ENCODE peak calls at places on chromosomes 2 and 18, in seven cellular contexts. G is tibial nerve, X is A549, B is ovary, H is sigmoid colon, S is H1, D is K562. A is an unnamed sample.

GRCh38 chr2:235017441-235017840 is 65.6 kb downstream of the SH3BP4 start:
- DNase-seq in G (no peak), X (no peak), B (no peak), H (no peak), S (no peak), D (no peak), A (no peak)

GRCh38 chr18:50428531-50429206 is 53.8 kb downstream of the SKA1 start:
- DNase-seq in G (no peak), X (no peak), B (no peak), H (no peak), S (no peak), D (peak), A (no peak)

GRCh38 chr18:9876867-9877654 is 8.7 kb upstream of the TXNDC2 start:
- DNase-seq in G (peak), X (peak), B (peak), H (no peak), S (no peak), D (peak), A (no peak)

GRCh38 chr2:182503886-182504285 is 77.0 kb upstream of the PDE1A start:
- DNase-seq in G (no peak), X (no peak), B (no peak), H (no peak), S (no peak), D (no peak), A (no peak)

GRCh38 chr18:58586886-58587285 is 42.0 kb downstream of the ALPK2 start:
- DNase-seq in G (no peak), X (no peak), B (no peak), H (no peak), S (no peak), D (no peak), A (no peak)

GRCh38 chr18:49161627-49162026 is 210.9 kb upstream of the SMAD7 start:
- DNase-seq in G (no peak), X (no peak), B (no peak), H (no peak), S (no peak), D (no peak), A (no peak)

GRCh38 chr2:85400023-85400422 is 10.1 kb downstream of the CAPG start:
- DNase-seq in G (no peak), X (no peak), B (no peak), H (peak), S (no peak), D (no peak), A (no peak)

GRCh38 chr2:240799183-240799740 is 20.8 kb downstream of the KIF1A start:
- DNase-seq in G (no peak), X (no peak), B (peak), H (no peak), S (no peak), D (no peak), A (no peak)

GRCh38 chr2:85259101-85259590 is 68.6 kb downstream of the TGOLN2 start:
- DNase-seq in G (peak), X (no peak), B (no peak), H (no peak), S (no peak), D (no peak), A (no peak)

GRCh38 chr2:128032092-128032491 is 4.2 kb upstream of the SAP130 start:
- DNase-seq in G (no peak), X (no peak), B (no peak), H (no peak), S (no peak), D (no peak), A (no peak)

GRCh38 chr2:128028668-128029054 is 802 bp upstream of the SAP130 start:
- DNase-seq in G (no peak), X (no peak), B (no peak), H (no peak), S (no peak), D (peak), A (no peak)

GRCh38 chr2:128026422-128027277 is 1.2 kb downstream of the SAP130 start:
- DNase-seq in G (peak), X (no peak), B (no peak), H (no peak), S (no peak), D (no peak), A (peak)

GRCh38 chr2:128027801-128028667 is at the start of gene SAP130:
- DNase-seq in G (peak), X (peak), B (peak), H (peak), S (peak), D (peak), A (peak)

DNA sequence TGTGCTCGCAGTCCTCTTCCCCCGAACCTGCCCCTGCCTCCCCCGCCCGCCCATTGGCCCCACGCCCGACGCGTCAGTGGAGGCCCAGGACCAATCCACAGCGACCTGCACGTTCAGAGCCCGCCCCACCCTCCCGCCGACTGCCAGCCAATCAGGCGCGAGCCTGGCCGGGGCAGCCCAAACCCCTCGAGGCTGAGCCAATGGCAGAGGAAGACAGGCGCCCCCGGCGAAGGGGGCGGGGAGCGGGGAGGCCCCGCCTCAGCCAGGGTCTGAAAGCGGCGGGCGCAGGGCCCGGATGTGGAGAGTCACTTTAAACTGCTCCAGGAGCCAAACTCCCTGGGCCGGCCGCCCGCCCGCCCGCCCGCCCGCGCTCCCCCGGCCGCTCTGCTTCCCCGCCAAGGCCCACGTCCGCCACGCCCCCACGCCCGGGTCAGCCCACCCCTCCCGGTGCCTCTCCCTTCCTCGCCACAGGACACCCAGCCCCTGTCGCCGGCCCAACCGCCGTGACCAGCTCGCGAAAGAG is 520 bp downstream of the SAP130 start:
- DNase-seq in G (peak), X (peak), B (peak), H (peak), S (peak), D (peak), A (peak)
- H3K4me3 ChIP-seq in G (peak), X (peak), B (peak), H (peak), S (peak), D (peak), A (peak)

GRCh38 chr2:160492401-160493226 is 993 bp downstream of the RBMS1 start:
- DNase-seq in G (peak), X (peak), B (peak), H (peak), S (no peak), D (peak), A (peak)

GRCh38 chr2:160490760-160491367 is 2.7 kb downstream of the RBMS1 start:
- DNase-seq in G (no peak), X (no peak), B (no peak), H (no peak), S (no peak), D (no peak), A (no peak)

GRCh38 chr2:160491922-160492371 is 1.7 kb downstream of the RBMS1 start:
- DNase-seq in G (peak), X (no peak), B (no peak), H (no peak), S (no peak), D (no peak), A (no peak)

GRCh38 chr2:160494243-160494642 is 636 bp upstream of the RBMS1 start:
- DNase-seq in G (no peak), X (no peak), B (peak), H (no peak), S (no peak), D (no peak), A (no peak)

GRCh38 chr2:160493227-160494028 is at the start of gene RBMS1:
- DNase-seq in G (no peak), X (peak), B (peak), H (peak), S (no peak), D (no peak), A (peak)
- TF ChIP-seq POLR2A in G (no peak), X (peak), B (no peak), H (no peak), S (no peak), D (no peak), A (no peak)

DNA sequence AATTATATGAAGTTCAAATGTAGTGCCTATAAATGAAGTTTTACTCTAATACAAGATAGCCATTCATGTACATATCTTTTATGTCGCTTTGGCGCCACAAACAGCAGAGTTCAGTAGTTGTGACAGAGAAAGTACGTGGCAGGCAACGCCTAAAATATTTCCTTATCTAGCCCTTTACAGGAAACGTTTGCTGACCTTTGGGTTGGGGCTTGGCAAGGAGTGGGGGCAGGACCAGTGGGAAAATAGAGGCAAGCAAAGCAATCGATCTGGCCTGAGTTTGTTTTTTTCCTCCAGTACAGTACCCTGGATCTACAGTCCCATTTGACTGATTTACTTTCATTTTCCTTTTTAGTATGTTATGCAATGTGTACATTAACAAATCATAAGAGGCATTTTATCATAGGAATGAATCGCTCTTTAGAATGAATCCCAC is 13.1 kb downstream of the CCDC68 start:
- DNase-seq in G (no peak), X (no peak), B (no peak), H (no peak), S (no peak), D (peak), A (no peak)
- TF ChIP-seq EP300 in G (no peak), X (no peak), B (no peak), H (no peak), S (no peak), D (peak), A (no peak)

DNA sequence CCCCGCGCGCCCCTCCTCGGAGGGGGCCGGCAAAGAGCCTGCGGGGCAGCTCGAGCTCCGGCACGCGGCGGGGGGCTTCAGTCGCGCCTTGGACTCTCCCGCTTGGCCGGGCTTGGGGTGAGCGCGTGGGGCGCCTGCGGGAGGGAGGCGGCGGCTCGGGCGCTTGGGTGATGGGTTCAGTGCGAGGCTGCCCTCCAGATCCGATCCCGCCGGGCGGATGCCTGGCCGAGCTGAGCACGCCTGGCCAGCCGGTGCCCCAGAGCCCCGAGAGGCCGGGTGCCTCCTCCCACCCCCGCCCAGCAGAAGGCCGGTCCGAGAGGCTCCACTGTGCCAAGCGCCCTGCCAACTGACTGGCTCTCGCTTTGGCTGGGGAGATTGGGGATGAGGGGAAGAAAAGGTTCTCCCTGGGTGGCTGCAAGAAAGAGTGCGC is 276 bp upstream of the NXPH2 start:
- DNase-seq in G (no peak), X (no peak), B (peak), H (no peak), S (no peak), D (no peak), A (no peak)
- H3K4me3 ChIP-seq in G (peak), X (peak), B (peak), H (peak), S (peak), D (no peak), A (peak)

GRCh38 chr18:31686572-31686971 is 2.2 kb upstream of the B4GALT6 start:
- DNase-seq in G (no peak), X (no peak), B (no peak), H (no peak), S (no peak), D (no peak), A (no peak)
- TF ChIP-seq POLR2A in G (no peak), X (no peak), B (no peak), H (no peak), S (no peak), D (no peak), A (no peak)

DNA sequence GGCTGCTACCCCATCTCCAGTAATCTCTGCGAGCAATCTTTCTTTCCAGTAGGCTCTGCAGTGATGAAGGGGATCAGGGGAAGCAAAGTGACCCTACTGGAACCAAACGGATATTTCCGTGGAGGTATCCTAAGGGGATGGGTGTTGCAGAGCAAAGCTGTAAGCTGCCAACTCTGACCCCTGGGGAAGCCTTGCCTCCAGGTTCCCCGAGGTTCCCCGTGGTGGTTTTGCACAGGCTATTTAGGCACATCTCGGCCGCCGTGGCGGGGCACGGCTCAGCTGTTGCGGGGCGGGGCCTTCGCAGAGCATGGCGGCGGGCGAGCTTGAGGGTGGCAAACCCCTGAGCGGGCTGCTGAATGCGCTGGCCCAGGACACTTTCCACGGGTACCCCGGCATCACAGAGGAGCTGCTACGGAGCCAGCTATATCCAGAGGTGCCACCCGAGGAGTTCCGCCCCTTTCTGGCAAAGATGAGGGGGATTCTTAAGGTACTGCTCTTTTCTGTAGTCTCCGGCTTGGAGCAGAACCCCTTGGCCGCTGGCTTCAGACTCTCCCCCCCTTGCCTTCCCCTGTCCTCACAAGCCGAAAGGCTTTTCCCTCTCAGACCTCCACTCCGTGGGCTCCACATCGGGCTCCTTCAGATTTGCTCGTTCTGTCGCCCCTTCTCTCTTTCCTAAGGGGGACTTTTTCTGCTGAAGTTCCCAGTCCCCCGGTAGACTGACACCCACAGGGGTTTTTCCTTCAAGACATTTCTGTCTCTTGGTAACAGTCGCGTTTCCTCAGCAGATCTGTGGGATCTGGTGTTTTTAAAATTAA is at the start of gene COMMD1:
- DNase-seq in G (peak), X (peak), B (peak), H (peak), S (no peak), D (peak), A (peak)
- TF ChIP-seq EP300 in G (peak), X (no peak), B (no peak), H (peak), S (no peak), D (no peak), A (no peak)

GRCh38 chr2:230925879-230926765 is 1.1 kb upstream of the GPR55 start:
- DNase-seq in G (no peak), X (no peak), B (no peak), H (peak), S (no peak), D (no peak), A (peak)

GRCh38 chr2:230929381-230930148 is 4.5 kb upstream of the GPR55 start:
- DNase-seq in G (no peak), X (no peak), B (no peak), H (peak), S (no peak), D (no peak), A (peak)

GRCh38 chr2:230925443-230925878 is 419 bp upstream of the GPR55 start:
- DNase-seq in G (no peak), X (no peak), B (no peak), H (peak), S (no peak), D (no peak), A (no peak)

GRCh38 chr2:230928701-230929380 is 3.8 kb upstream of the GPR55 start:
- DNase-seq in G (no peak), X (no peak), B (no peak), H (peak), S (no peak), D (no peak), A (peak)

GRCh38 chr2:230927711-230928341 is 2.8 kb upstream of the GPR55 start:
- DNase-seq in G (no peak), X (no peak), B (no peak), H (peak), S (no peak), D (no peak), A (peak)
- H3K4me3 ChIP-seq in G (no peak), X (no peak), B (no peak), H (no peak), S (no peak), D (no peak), A (no peak)

GRCh38 chr2:20224716-20225293 is at the start of gene SDC1:
- DNase-seq in G (no peak), X (peak), B (peak), H (peak), S (no peak), D (peak), A (peak)
- TF ChIP-seq POLR2A in G (no peak), X (peak), B (no peak), H (no peak), S (no peak), D (no peak), A (no peak)

GRCh38 chr2:232611559-232612218 is 21.7 kb upstream of the EFHD1 start:
- DNase-seq in G (peak), X (peak), B (peak), H (no peak), S (no peak), D (peak), A (peak)
- TF ChIP-seq EP300 in G (no peak), X (no peak), B (no peak), H (no peak), S (no peak), D (no peak), A (no peak)

A was measured in suprapubic skin.